ENCODE peak calls at places on chromosomes 6 and 20, in ten cellular contexts. One of them, this sample, is unnamed.

GRCh38 chr6:127952831-127953230 is 52.0 kb upstream of the THEMIS start:
- DNase-seq in NCI-H524 treated with DMSO at 0.1 percent for 48 hours: peak; percentile 88
- DNase-seq in HCT116: no peak
- DNase-seq in fibroblast of the conjunctiva: no peak
- DNase-seq in NCI-H510A treated with DMSO at 0.1 percent for 48 hours: no peak
- DNase-seq in HuH-7.5: no peak
- DNase-seq in stimulated activated naive CD8-positive, alpha-beta T cell treated with anti-CD3 and anti-CD28 coated beads, Interleukin-15, Interleukin-2, amounts not matched to agents 100 U/mL and 50 U/mL, for 24 hours: no peak
- DNase-seq in EL: no peak
- DNase-seq in activated T-cell treated with anti-CD3 and anti-CD28 coated beads for 1 hour: no peak
- DNase-seq in effector CD4-positive, alpha-beta T cell: no peak
- DNase-seq in this sample: no peak

GRCh38 chr20:5127859-5128409 is 1.1 kb downstream of the CDS2 start:
- DNase-seq in effector CD4-positive, alpha-beta T cell: no peak
- DNase-seq in EL: peak; percentile 8
- DNase-seq in NCI-H524 treated with DMSO at 0.1 percent for 48 hours: no peak
- DNase-seq in NCI-H510A treated with DMSO at 0.1 percent for 48 hours: peak; percentile 56
- DNase-seq in HCT116: no peak
- DNase-seq in HuH-7.5: no peak
- DNase-seq in fibroblast of the conjunctiva: no peak
- DNase-seq in activated T-cell treated with anti-CD3 and anti-CD28 coated beads for 1 hour: no peak
- DNase-seq in stimulated activated naive CD8-positive, alpha-beta T cell treated with anti-CD3 and anti-CD28 coated beads, Interleukin-15, Interleukin-2, amounts not matched to agents 100 U/mL and 50 U/mL, for 24 hours: no peak
- DNase-seq in this sample: no peak

GRCh38 chr6:44086931-44087574 is 40.2 kb downstream of the MRPL14 start:
- DNase-seq in NCI-H524 treated with DMSO at 0.1 percent for 48 hours: no peak
- DNase-seq in HCT116: no peak
- DNase-seq in effector CD4-positive, alpha-beta T cell: no peak
- DNase-seq in stimulated activated naive CD8-positive, alpha-beta T cell treated with anti-CD3 and anti-CD28 coated beads, Interleukin-15, Interleukin-2, amounts not matched to agents 100 U/mL and 50 U/mL, for 24 hours: no peak
- DNase-seq in HuH-7.5: no peak
- DNase-seq in fibroblast of the conjunctiva: no peak
- DNase-seq in activated T-cell treated with anti-CD3 and anti-CD28 coated beads for 1 hour: no peak
- DNase-seq in NCI-H510A treated with DMSO at 0.1 percent for 48 hours: peak; percentile 25
- DNase-seq in EL: no peak
- DNase-seq in this sample: peak; percentile 54

GRCh38 chr6:15948930-15949900 is 179.7 kb upstream of the MYLIP start:
- DNase-seq in NCI-H524 treated with DMSO at 0.1 percent for 48 hours: peak; percentile 90
- DNase-seq in fibroblast of the conjunctiva: no peak
- DNase-seq in activated T-cell treated with anti-CD3 and anti-CD28 coated beads for 1 hour: no peak
- DNase-seq in EL: no peak
- DNase-seq in stimulated activated naive CD8-positive, alpha-beta T cell treated with anti-CD3 and anti-CD28 coated beads, Interleukin-15, Interleukin-2, amounts not matched to agents 100 U/mL and 50 U/mL, for 24 hours: no peak
- DNase-seq in NCI-H510A treated with DMSO at 0.1 percent for 48 hours: peak; percentile 94
- DNase-seq in effector CD4-positive, alpha-beta T cell: no peak
- DNase-seq in HuH-7.5: peak; percentile 6
- DNase-seq in HCT116: no peak
- DNase-seq in this sample: no peak

GRCh38 chr6:95231416-95231815 is 345.9 kb upstream of the MANEA start:
- DNase-seq in fibroblast of the conjunctiva: no peak
- DNase-seq in stimulated activated naive CD8-positive, alpha-beta T cell treated with anti-CD3 and anti-CD28 coated beads, Interleukin-15, Interleukin-2, amounts not matched to agents 100 U/mL and 50 U/mL, for 24 hours: no peak
- DNase-seq in NCI-H524 treated with DMSO at 0.1 percent for 48 hours: no peak
- DNase-seq in EL: no peak
- DNase-seq in HCT116: no peak
- DNase-seq in activated T-cell treated with anti-CD3 and anti-CD28 coated beads for 1 hour: no peak
- DNase-seq in NCI-H510A treated with DMSO at 0.1 percent for 48 hours: no peak
- DNase-seq in effector CD4-positive, alpha-beta T cell: no peak
- DNase-seq in HuH-7.5: no peak
- DNase-seq in this sample: no peak

GRCh38 chr6:43667245-43668150 is 20.1 kb downstream of the MRPS18A start:
- DNase-seq in NCI-H524 treated with DMSO at 0.1 percent for 48 hours: peak; percentile 63
- DNase-seq in activated T-cell treated with anti-CD3 and anti-CD28 coated beads for 1 hour: peak; percentile 81
- DNase-seq in stimulated activated naive CD8-positive, alpha-beta T cell treated with anti-CD3 and anti-CD28 coated beads, Interleukin-15, Interleukin-2, amounts not matched to agents 100 U/mL and 50 U/mL, for 24 hours: peak; percentile 90
- DNase-seq in NCI-H510A treated with DMSO at 0.1 percent for 48 hours: peak; percentile 79
- DNase-seq in effector CD4-positive, alpha-beta T cell: peak; percentile 76
- DNase-seq in fibroblast of the conjunctiva: peak; percentile 49
- DNase-seq in EL: peak; percentile 73
- DNase-seq in HuH-7.5: peak; percentile 64
- DNase-seq in HCT116: peak; percentile 43
- DNase-seq in this sample: peak; percentile 70

GRCh38 chr6:89282749-89283148 is 32.4 kb downstream of the GABRR2 start:
- DNase-seq in effector CD4-positive, alpha-beta T cell: no peak
- DNase-seq in EL: no peak
- DNase-seq in stimulated activated naive CD8-positive, alpha-beta T cell treated with anti-CD3 and anti-CD28 coated beads, Interleukin-15, Interleukin-2, amounts not matched to agents 100 U/mL and 50 U/mL, for 24 hours: no peak
- DNase-seq in NCI-H510A treated with DMSO at 0.1 percent for 48 hours: no peak
- DNase-seq in HCT116: no peak
- DNase-seq in fibroblast of the conjunctiva: no peak
- DNase-seq in HuH-7.5: no peak
- DNase-seq in NCI-H524 treated with DMSO at 0.1 percent for 48 hours: no peak
- DNase-seq in activated T-cell treated with anti-CD3 and anti-CD28 coated beads for 1 hour: no peak
- DNase-seq in this sample: no peak

GRCh38 chr6:154257074-154257473 is 99.5 kb downstream of the IPCEF1 start:
- DNase-seq in NCI-H510A treated with DMSO at 0.1 percent for 48 hours: no peak
- DNase-seq in HuH-7.5: no peak
- DNase-seq in NCI-H524 treated with DMSO at 0.1 percent for 48 hours: no peak
- DNase-seq in fibroblast of the conjunctiva: no peak
- DNase-seq in effector CD4-positive, alpha-beta T cell: no peak
- DNase-seq in EL: no peak
- DNase-seq in HCT116: no peak
- DNase-seq in activated T-cell treated with anti-CD3 and anti-CD28 coated beads for 1 hour: no peak
- DNase-seq in stimulated activated naive CD8-positive, alpha-beta T cell treated with anti-CD3 and anti-CD28 coated beads, Interleukin-15, Interleukin-2, amounts not matched to agents 100 U/mL and 50 U/mL, for 24 hours: no peak
- DNase-seq in this sample: no peak

GRCh38 chr20:19026901-19027644 is 185.4 kb upstream of the SLC24A3 start:
- DNase-seq in fibroblast of the conjunctiva: no peak
- DNase-seq in stimulated activated naive CD8-positive, alpha-beta T cell treated with anti-CD3 and anti-CD28 coated beads, Interleukin-15, Interleukin-2, amounts not matched to agents 100 U/mL and 50 U/mL, for 24 hours: no peak
- DNase-seq in activated T-cell treated with anti-CD3 and anti-CD28 coated beads for 1 hour: no peak
- DNase-seq in NCI-H510A treated with DMSO at 0.1 percent for 48 hours: no peak
- DNase-seq in effector CD4-positive, alpha-beta T cell: no peak
- DNase-seq in HCT116: no peak
- DNase-seq in EL: no peak
- DNase-seq in NCI-H524 treated with DMSO at 0.1 percent for 48 hours: peak; percentile 25
- DNase-seq in HuH-7.5: no peak
- DNase-seq in this sample: no peak

GRCh38 chr6:108118791-108119211 is 44.3 kb upstream of the OSTM1 start:
- DNase-seq in EL: peak; percentile 32
- DNase-seq in effector CD4-positive, alpha-beta T cell: no peak
- DNase-seq in activated T-cell treated with anti-CD3 and anti-CD28 coated beads for 1 hour: no peak
- DNase-seq in NCI-H510A treated with DMSO at 0.1 percent for 48 hours: no peak
- DNase-seq in NCI-H524 treated with DMSO at 0.1 percent for 48 hours: no peak
- DNase-seq in HCT116: no peak
- DNase-seq in HuH-7.5: no peak
- DNase-seq in fibroblast of the conjunctiva: no peak
- DNase-seq in stimulated activated naive CD8-positive, alpha-beta T cell treated with anti-CD3 and anti-CD28 coated beads, Interleukin-15, Interleukin-2, amounts not matched to agents 100 U/mL and 50 U/mL, for 24 hours: no peak
- DNase-seq in this sample: no peak

GRCh38 chr20:5041433-5041832 is 40.1 kb upstream of the SLC23A2 start:
- DNase-seq in fibroblast of the conjunctiva: peak; percentile 54
- DNase-seq in effector CD4-positive, alpha-beta T cell: no peak
- DNase-seq in stimulated activated naive CD8-positive, alpha-beta T cell treated with anti-CD3 and anti-CD28 coated beads, Interleukin-15, Interleukin-2, amounts not matched to agents 100 U/mL and 50 U/mL, for 24 hours: no peak
- DNase-seq in EL: peak; percentile 18
- DNase-seq in HuH-7.5: no peak
- DNase-seq in NCI-H510A treated with DMSO at 0.1 percent for 48 hours: no peak
- DNase-seq in activated T-cell treated with anti-CD3 and anti-CD28 coated beads for 1 hour: no peak
- DNase-seq in HCT116: no peak
- DNase-seq in NCI-H524 treated with DMSO at 0.1 percent for 48 hours: no peak
- DNase-seq in this sample: no peak

GRCh38 chr20:52191132-52191435 is 495 bp downstream of the ZFP64 start:
- DNase-seq in HCT116: no peak
- DNase-seq in activated T-cell treated with anti-CD3 and anti-CD28 coated beads for 1 hour: no peak
- DNase-seq in NCI-H510A treated with DMSO at 0.1 percent for 48 hours: no peak
- DNase-seq in stimulated activated naive CD8-positive, alpha-beta T cell treated with anti-CD3 and anti-CD28 coated beads, Interleukin-15, Interleukin-2, amounts not matched to agents 100 U/mL and 50 U/mL, for 24 hours: no peak
- DNase-seq in EL: peak; percentile 58
- DNase-seq in fibroblast of the conjunctiva: peak; percentile 9
- DNase-seq in effector CD4-positive, alpha-beta T cell: no peak
- DNase-seq in HuH-7.5: peak; percentile 16
- DNase-seq in NCI-H524 treated with DMSO at 0.1 percent for 48 hours: no peak
- DNase-seq in this sample: no peak

GRCh38 chr20:24933266-24933908 is 15.7 kb upstream of the CST7 start:
- DNase-seq in activated T-cell treated with anti-CD3 and anti-CD28 coated beads for 1 hour: no peak
- DNase-seq in EL: no peak
- DNase-seq in NCI-H524 treated with DMSO at 0.1 percent for 48 hours: no peak
- DNase-seq in effector CD4-positive, alpha-beta T cell: no peak
- DNase-seq in HuH-7.5: no peak
- DNase-seq in stimulated activated naive CD8-positive, alpha-beta T cell treated with anti-CD3 and anti-CD28 coated beads, Interleukin-15, Interleukin-2, amounts not matched to agents 100 U/mL and 50 U/mL, for 24 hours: no peak
- DNase-seq in fibroblast of the conjunctiva: no peak
- DNase-seq in HCT116: no peak
- DNase-seq in NCI-H510A treated with DMSO at 0.1 percent for 48 hours: no peak
- DNase-seq in this sample: no peak

GRCh38 chr20:11979306-11980128 is 61.8 kb downstream of the BTBD3 start:
- DNase-seq in fibroblast of the conjunctiva: no peak
- DNase-seq in NCI-H510A treated with DMSO at 0.1 percent for 48 hours: no peak
- DNase-seq in stimulated activated naive CD8-positive, alpha-beta T cell treated with anti-CD3 and anti-CD28 coated beads, Interleukin-15, Interleukin-2, amounts not matched to agents 100 U/mL and 50 U/mL, for 24 hours: no peak
- DNase-seq in effector CD4-positive, alpha-beta T cell: no peak
- DNase-seq in EL: no peak
- DNase-seq in HuH-7.5: no peak
- DNase-seq in NCI-H524 treated with DMSO at 0.1 percent for 48 hours: no peak
- DNase-seq in HCT116: no peak
- DNase-seq in activated T-cell treated with anti-CD3 and anti-CD28 coated beads for 1 hour: no peak
- DNase-seq in this sample: no peak

GRCh38 chr20:2688041-2688591 is 4.5 kb upstream of the EBF4 start:
- DNase-seq in HCT116: peak; percentile 15
- DNase-seq in NCI-H510A treated with DMSO at 0.1 percent for 48 hours: peak; percentile 80
- DNase-seq in fibroblast of the conjunctiva: peak; percentile 17
- DNase-seq in activated T-cell treated with anti-CD3 and anti-CD28 coated beads for 1 hour: peak; percentile 62
- DNase-seq in EL: peak; percentile 47
- DNase-seq in HuH-7.5: peak; percentile 79
- DNase-seq in NCI-H524 treated with DMSO at 0.1 percent for 48 hours: no peak
- DNase-seq in stimulated activated naive CD8-positive, alpha-beta T cell treated with anti-CD3 and anti-CD28 coated beads, Interleukin-15, Interleukin-2, amounts not matched to agents 100 U/mL and 50 U/mL, for 24 hours: peak; percentile 84
- DNase-seq in effector CD4-positive, alpha-beta T cell: peak; percentile 66
- DNase-seq in this sample: peak; percentile 51

GRCh38 chr6:54624779-54625178 is 221.8 kb upstream of the FAM83B start:
- DNase-seq in HCT116: no peak
- DNase-seq in EL: peak; percentile 46
- DNase-seq in effector CD4-positive, alpha-beta T cell: no peak
- DNase-seq in activated T-cell treated with anti-CD3 and anti-CD28 coated beads for 1 hour: no peak
- DNase-seq in stimulated activated naive CD8-positive, alpha-beta T cell treated with anti-CD3 and anti-CD28 coated beads, Interleukin-15, Interleukin-2, amounts not matched to agents 100 U/mL and 50 U/mL, for 24 hours: no peak
- DNase-seq in fibroblast of the conjunctiva: no peak
- DNase-seq in NCI-H524 treated with DMSO at 0.1 percent for 48 hours: no peak
- DNase-seq in NCI-H510A treated with DMSO at 0.1 percent for 48 hours: no peak
- DNase-seq in HuH-7.5: no peak
- DNase-seq in this sample: no peak

GRCh38 chr20:25750765-25751696 is 54.4 kb upstream of the ZNF337 start:
- DNase-seq in NCI-H524 treated with DMSO at 0.1 percent for 48 hours: no peak
- DNase-seq in HuH-7.5: peak; percentile 69
- DNase-seq in activated T-cell treated with anti-CD3 and anti-CD28 coated beads for 1 hour: peak; percentile 45
- DNase-seq in fibroblast of the conjunctiva: peak; percentile 10
- DNase-seq in stimulated activated naive CD8-positive, alpha-beta T cell treated with anti-CD3 and anti-CD28 coated beads, Interleukin-15, Interleukin-2, amounts not matched to agents 100 U/mL and 50 U/mL, for 24 hours: peak; percentile 61
- DNase-seq in HCT116: no peak
- DNase-seq in effector CD4-positive, alpha-beta T cell: peak; percentile 19
- DNase-seq in EL: peak; percentile 67
- DNase-seq in NCI-H510A treated with DMSO at 0.1 percent for 48 hours: no peak
- DNase-seq in this sample: peak; percentile 41

GRCh38 chr20:16641511-16641910 is 68.3 kb upstream of the KIF16B start:
- DNase-seq in stimulated activated naive CD8-positive, alpha-beta T cell treated with anti-CD3 and anti-CD28 coated beads, Interleukin-15, Interleukin-2, amounts not matched to agents 100 U/mL and 50 U/mL, for 24 hours: no peak
- DNase-seq in effector CD4-positive, alpha-beta T cell: no peak
- DNase-seq in NCI-H524 treated with DMSO at 0.1 percent for 48 hours: no peak
- DNase-seq in activated T-cell treated with anti-CD3 and anti-CD28 coated beads for 1 hour: no peak
- DNase-seq in fibroblast of the conjunctiva: no peak
- DNase-seq in EL: peak; percentile 8
- DNase-seq in HCT116: no peak
- DNase-seq in NCI-H510A treated with DMSO at 0.1 percent for 48 hours: no peak
- DNase-seq in HuH-7.5: no peak
- DNase-seq in this sample: no peak

GRCh38 chr20:57620999-57621398 is 773 bp upstream of the ZBP1 start:
- DNase-seq in NCI-H524 treated with DMSO at 0.1 percent for 48 hours: no peak
- DNase-seq in NCI-H510A treated with DMSO at 0.1 percent for 48 hours: no peak
- DNase-seq in activated T-cell treated with anti-CD3 and anti-CD28 coated beads for 1 hour: no peak
- DNase-seq in HCT116: no peak
- DNase-seq in fibroblast of the conjunctiva: no peak
- DNase-seq in EL: no peak
- DNase-seq in effector CD4-positive, alpha-beta T cell: no peak
- DNase-seq in HuH-7.5: no peak
- DNase-seq in stimulated activated naive CD8-positive, alpha-beta T cell treated with anti-CD3 and anti-CD28 coated beads, Interleukin-15, Interleukin-2, amounts not matched to agents 100 U/mL and 50 U/mL, for 24 hours: peak; percentile 43
- DNase-seq in this sample: no peak

GRCh38 chr6:136284909-136285308 is 4.7 kb downstream of the BCLAF1 start:
- DNase-seq in HuH-7.5: no peak
- DNase-seq in NCI-H510A treated with DMSO at 0.1 percent for 48 hours: no peak
- DNase-seq in EL: peak; percentile 52
- DNase-seq in fibroblast of the conjunctiva: peak; percentile 9
- DNase-seq in HCT116: no peak
- DNase-seq in effector CD4-positive, alpha-beta T cell: no peak
- DNase-seq in activated T-cell treated with anti-CD3 and anti-CD28 coated beads for 1 hour: no peak
- DNase-seq in stimulated activated naive CD8-positive, alpha-beta T cell treated with anti-CD3 and anti-CD28 coated beads, Interleukin-15, Interleukin-2, amounts not matched to agents 100 U/mL and 50 U/mL, for 24 hours: no peak
- DNase-seq in NCI-H524 treated with DMSO at 0.1 percent for 48 hours: no peak
- DNase-seq in this sample: no peak

GRCh38 chr6:137832110-137832509 is 34.9 kb upstream of the TNFAIP3 start:
- DNase-seq in activated T-cell treated with anti-CD3 and anti-CD28 coated beads for 1 hour: no peak
- DNase-seq in EL: peak; percentile 92
- DNase-seq in NCI-H510A treated with DMSO at 0.1 percent for 48 hours: no peak
- DNase-seq in HCT116: peak; percentile 73
- DNase-seq in stimulated activated naive CD8-positive, alpha-beta T cell treated with anti-CD3 and anti-CD28 coated beads, Interleukin-15, Interleukin-2, amounts not matched to agents 100 U/mL and 50 U/mL, for 24 hours: no peak
- DNase-seq in HuH-7.5: no peak
- DNase-seq in fibroblast of the conjunctiva: peak; percentile 24
- DNase-seq in NCI-H524 treated with DMSO at 0.1 percent for 48 hours: no peak
- DNase-seq in effector CD4-positive, alpha-beta T cell: no peak
- DNase-seq in this sample: no peak

GRCh38 chr6:157569543-157569942 is 188.6 kb downstream of the ZDHHC14 start:
- DNase-seq in NCI-H524 treated with DMSO at 0.1 percent for 48 hours: no peak
- DNase-seq in stimulated activated naive CD8-positive, alpha-beta T cell treated with anti-CD3 and anti-CD28 coated beads, Interleukin-15, Interleukin-2, amounts not matched to agents 100 U/mL and 50 U/mL, for 24 hours: no peak
- DNase-seq in fibroblast of the conjunctiva: no peak
- DNase-seq in effector CD4-positive, alpha-beta T cell: no peak
- DNase-seq in EL: no peak
- DNase-seq in NCI-H510A treated with DMSO at 0.1 percent for 48 hours: no peak
- DNase-seq in HuH-7.5: no peak
- DNase-seq in HCT116: no peak
- DNase-seq in activated T-cell treated with anti-CD3 and anti-CD28 coated beads for 1 hour: no peak
- DNase-seq in this sample: no peak

GRCh38 chr6:50087231-50087954 is 37.7 kb upstream of the DEFB112 start:
- DNase-seq in activated T-cell treated with anti-CD3 and anti-CD28 coated beads for 1 hour: no peak
- DNase-seq in HCT116: no peak
- DNase-seq in NCI-H524 treated with DMSO at 0.1 percent for 48 hours: no peak
- DNase-seq in effector CD4-positive, alpha-beta T cell: no peak
- DNase-seq in NCI-H510A treated with DMSO at 0.1 percent for 48 hours: no peak
- DNase-seq in HuH-7.5: no peak
- DNase-seq in fibroblast of the conjunctiva: no peak
- DNase-seq in stimulated activated naive CD8-positive, alpha-beta T cell treated with anti-CD3 and anti-CD28 coated beads, Interleukin-15, Interleukin-2, amounts not matched to agents 100 U/mL and 50 U/mL, for 24 hours: no peak
- DNase-seq in EL: peak; percentile 93
- DNase-seq in this sample: peak; percentile 14

GRCh38 chr20:1327241-1327653 is 1.7 kb downstream of the SDCBP2 start:
- DNase-seq in fibroblast of the conjunctiva: no peak
- DNase-seq in stimulated activated naive CD8-positive, alpha-beta T cell treated with anti-CD3 and anti-CD28 coated beads, Interleukin-15, Interleukin-2, amounts not matched to agents 100 U/mL and 50 U/mL, for 24 hours: no peak
- DNase-seq in HCT116: no peak
- DNase-seq in activated T-cell treated with anti-CD3 and anti-CD28 coated beads for 1 hour: no peak
- DNase-seq in effector CD4-positive, alpha-beta T cell: no peak
- DNase-seq in HuH-7.5: no peak
- DNase-seq in NCI-H510A treated with DMSO at 0.1 percent for 48 hours: no peak
- DNase-seq in NCI-H524 treated with DMSO at 0.1 percent for 48 hours: no peak
- DNase-seq in EL: peak; percentile 68
- DNase-seq in this sample: peak; percentile 69

GRCh38 chr6:139587469-139587868 is 213.0 kb upstream of the CITED2 start:
- DNase-seq in stimulated activated naive CD8-positive, alpha-beta T cell treated with anti-CD3 and anti-CD28 coated beads, Interleukin-15, Interleukin-2, amounts not matched to agents 100 U/mL and 50 U/mL, for 24 hours: no peak
- DNase-seq in NCI-H524 treated with DMSO at 0.1 percent for 48 hours: no peak
- DNase-seq in HuH-7.5: no peak
- DNase-seq in fibroblast of the conjunctiva: peak; percentile 89
- DNase-seq in activated T-cell treated with anti-CD3 and anti-CD28 coated beads for 1 hour: no peak
- DNase-seq in HCT116: no peak
- DNase-seq in effector CD4-positive, alpha-beta T cell: no peak
- DNase-seq in EL: peak; percentile 98
- DNase-seq in NCI-H510A treated with DMSO at 0.1 percent for 48 hours: no peak
- DNase-seq in this sample: no peak

GRCh38 chr20:37640600-37641561 is 52.9 kb upstream of the CTNNBL1 start:
- DNase-seq in HuH-7.5: no peak
- DNase-seq in stimulated activated naive CD8-positive, alpha-beta T cell treated with anti-CD3 and anti-CD28 coated beads, Interleukin-15, Interleukin-2, amounts not matched to agents 100 U/mL and 50 U/mL, for 24 hours: no peak
- DNase-seq in NCI-H510A treated with DMSO at 0.1 percent for 48 hours: no peak
- DNase-seq in NCI-H524 treated with DMSO at 0.1 percent for 48 hours: no peak
- DNase-seq in activated T-cell treated with anti-CD3 and anti-CD28 coated beads for 1 hour: no peak
- DNase-seq in fibroblast of the conjunctiva: no peak
- DNase-seq in EL: no peak
- DNase-seq in HCT116: no peak
- DNase-seq in effector CD4-positive, alpha-beta T cell: no peak
- DNase-seq in this sample: no peak

GRCh38 chr6:27752038-27752885 is 159.9 kb downstream of the OR2B2 start:
- DNase-seq in HuH-7.5: no peak
- DNase-seq in effector CD4-positive, alpha-beta T cell: peak; percentile 32
- DNase-seq in activated T-cell treated with anti-CD3 and anti-CD28 coated beads for 1 hour: no peak
- DNase-seq in fibroblast of the conjunctiva: peak; percentile 47
- DNase-seq in NCI-H510A treated with DMSO at 0.1 percent for 48 hours: peak; percentile 92
- DNase-seq in NCI-H524 treated with DMSO at 0.1 percent for 48 hours: peak; percentile 55
- DNase-seq in stimulated activated naive CD8-positive, alpha-beta T cell treated with anti-CD3 and anti-CD28 coated beads, Interleukin-15, Interleukin-2, amounts not matched to agents 100 U/mL and 50 U/mL, for 24 hours: peak; percentile 52
- DNase-seq in HCT116: peak; percentile 81
- DNase-seq in EL: peak; percentile 84
- DNase-seq in this sample: peak; percentile 42

GRCh38 chr6:3696525-3696924 is 55.0 kb downstream of the PXDC1 start:
- DNase-seq in effector CD4-positive, alpha-beta T cell: no peak
- DNase-seq in activated T-cell treated with anti-CD3 and anti-CD28 coated beads for 1 hour: no peak
- DNase-seq in HuH-7.5: no peak
- DNase-seq in HCT116: no peak
- DNase-seq in stimulated activated naive CD8-positive, alpha-beta T cell treated with anti-CD3 and anti-CD28 coated beads, Interleukin-15, Interleukin-2, amounts not matched to agents 100 U/mL and 50 U/mL, for 24 hours: no peak
- DNase-seq in NCI-H510A treated with DMSO at 0.1 percent for 48 hours: no peak
- DNase-seq in NCI-H524 treated with DMSO at 0.1 percent for 48 hours: no peak
- DNase-seq in fibroblast of the conjunctiva: no peak
- DNase-seq in EL: no peak
- DNase-seq in this sample: no peak